ENCODE peak calls at places on chromosomes 6 and 20, in nine cellular contexts. R, F, M, U, G, H, V, W and N are unnamed samples.
A peak's percentile ranks its signal among the peaks of the same experiment; 100 is the strongest.

GRCh38 chr6:136435096-136435495 is 115.1 kb downstream of the MAP7 start:
- DNase-seq in R (no peak), F (no peak), M (no peak), U (no peak), G (no peak), H (no peak), V (no peak), W (no peak), N (no peak)

GRCh38 chr6:4788953-4789584 is 12.9 kb downstream of the CDYL start:
- DNase-seq in R (no peak), F (no peak), M (no peak), U (no peak), G (peak; percentile 20), H (no peak), V (peak; percentile 57), W (no peak), N (no peak)

GRCh38 chr6:3165631-3166534 is 8.5 kb upstream of the TUBB2A start:
- DNase-seq in R (no peak), F (no peak), M (no peak), U (no peak), G (no peak), H (no peak), V (no peak), W (peak; percentile 18), N (no peak)

GRCh38 chr20:58179432-58180099 is 48.9 kb downstream of the ANKRD60 start:
- DNase-seq in R (peak; percentile 48), F (peak; percentile 57), M (no peak), U (peak; percentile 34), G (peak; percentile 59), H (peak; percentile 69), V (peak; percentile 92), W (peak; percentile 21), N (no peak)

GRCh38 chr6:89035252-89036106 is 45.1 kb upstream of the PNRC1 start:
- DNase-seq in R (peak; percentile 93), F (peak; percentile 72), M (no peak), U (peak; percentile 53), G (peak; percentile 91), H (peak; percentile 92), V (no peak), W (peak; percentile 73), N (peak; percentile 97)

GRCh38 chr20:37276494-37277252 is 12.8 kb upstream of the MANBAL start:
- DNase-seq in R (peak; percentile 51), F (peak; percentile 59), M (no peak), U (no peak), G (peak; percentile 56), H (peak; percentile 85), V (no peak), W (peak; percentile 49), N (no peak)

GRCh38 chr6:78243519-78243918 is 590.7 kb downstream of the MEI4 start:
- DNase-seq in R (no peak), F (no peak), M (no peak), U (no peak), G (no peak), H (no peak), V (no peak), W (no peak), N (no peak)

GRCh38 chr6:73516712-73517489 is 3.9 kb downstream of the EEF1A1 start:
- DNase-seq in R (no peak), F (no peak), M (no peak), U (no peak), G (no peak), H (no peak), V (no peak), W (no peak), N (no peak)

GRCh38 chr6:52373294-52373693 is 11.3 kb downstream of the PAQR8 start:
- DNase-seq in R (no peak), F (no peak), M (no peak), U (no peak), G (no peak), H (no peak), V (no peak), W (no peak), N (no peak)

DNA sequence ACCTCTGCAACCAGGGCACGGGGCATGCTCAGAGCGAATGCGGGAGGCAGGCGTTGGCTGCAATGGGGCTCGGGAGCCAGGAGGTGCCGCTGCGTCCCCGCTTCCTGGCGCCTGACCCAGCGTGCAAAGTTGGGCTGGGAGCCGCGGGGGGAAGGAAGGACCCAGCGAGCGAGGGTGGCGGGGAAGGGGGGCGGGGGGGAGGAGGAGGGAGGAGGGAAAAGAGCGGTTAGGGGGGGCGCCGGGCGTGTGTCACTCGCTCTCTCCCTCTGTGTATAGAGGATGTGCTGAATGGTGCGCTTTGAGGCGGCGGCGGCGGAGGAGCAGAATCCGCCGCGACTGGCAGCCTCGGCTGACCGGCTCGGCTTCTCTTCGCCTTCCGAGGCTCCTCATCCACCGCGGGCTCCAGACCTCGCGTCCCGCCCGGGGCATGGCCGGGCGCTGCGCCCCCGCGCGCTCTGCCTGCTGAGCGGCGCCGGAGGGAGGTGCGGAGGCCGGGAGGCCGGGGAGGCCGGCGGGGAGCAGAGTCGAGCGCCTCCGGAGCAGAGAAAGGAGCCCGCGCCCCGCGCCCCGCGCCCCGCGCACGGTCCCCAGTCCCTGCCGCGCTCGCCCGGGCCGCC is at the start of gene PLCB1:
- DNase-seq in R (peak; percentile 73), F (peak; percentile 87), M (no peak), U (peak; percentile 61), G (peak; percentile 77), H (peak; percentile 75), V (peak; percentile 91), W (peak; percentile 86), N (peak; percentile 98)
- TF ChIP-seq POLR2A in R (no peak), F (no peak), M (no peak), U (no peak), G (no peak), H (no peak), V (no peak), W (peak; percentile 31), N (no peak)

DNA sequence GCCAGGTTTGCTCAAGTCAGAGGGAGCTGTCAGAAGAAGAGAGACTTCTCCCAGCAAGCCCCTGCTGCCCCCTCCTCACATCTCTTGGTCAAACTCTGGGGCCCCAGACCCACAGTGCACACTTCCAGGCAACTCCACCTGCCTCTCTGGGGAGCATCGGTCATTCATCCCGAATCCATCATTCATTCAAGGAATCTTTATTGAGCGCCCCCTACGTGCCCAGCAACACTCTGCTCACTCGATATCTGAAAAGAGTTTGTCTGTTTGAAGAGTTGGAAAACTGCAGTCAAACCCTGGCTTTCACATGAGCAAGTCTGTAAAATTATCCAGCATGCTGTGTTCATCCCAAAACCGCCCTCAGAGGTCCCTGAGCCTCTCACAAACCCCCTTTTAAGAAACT is 66.2 kb downstream of the PRR18 start:
- DNase-seq in R (no peak), F (no peak), M (no peak), U (no peak), G (no peak), H (no peak), V (no peak), W (no peak), N (no peak)
- H3K4me1 ChIP-seq in R (no peaks in the 10 kb centered on the region), F (no peaks in the 10 kb centered on the region), M (peaks cover 19% of the 10 kb centered on the region), U (no peaks in the 10 kb centered on the region), G (no peaks in the 10 kb centered on the region), H (no peaks in the 10 kb centered on the region), V (no peaks in the 10 kb centered on the region), W (peaks cover 13% of the 10 kb centered on the region), N (no peaks in the 10 kb centered on the region)

GRCh38 chr6:10837692-10837996 is 695 bp downstream of the MAK start:
- DNase-seq in R (no peak), F (no peak), M (no peak), U (no peak), G (no peak), H (no peak), V (no peak), W (no peak), N (no peak)

GRCh38 chr6:10838794-10839333 is 525 bp upstream of the MAK start:
- DNase-seq in R (no peak), F (no peak), M (peak; percentile 85), U (no peak), G (no peak), H (no peak), V (no peak), W (no peak), N (no peak)

GRCh38 chr6:10837009-10837691 is 1.2 kb downstream of the MAK start:
- DNase-seq in R (no peak), F (peak; percentile 33), M (no peak), U (no peak), G (peak; percentile 16), H (no peak), V (no peak), W (no peak), N (no peak)

GRCh38 chr6:10834823-10835222 is 3.5 kb downstream of the MAK start:
- DNase-seq in R (no peak), F (no peak), M (no peak), U (no peak), G (no peak), H (no peak), V (no peak), W (no peak), N (no peak)

DNA sequence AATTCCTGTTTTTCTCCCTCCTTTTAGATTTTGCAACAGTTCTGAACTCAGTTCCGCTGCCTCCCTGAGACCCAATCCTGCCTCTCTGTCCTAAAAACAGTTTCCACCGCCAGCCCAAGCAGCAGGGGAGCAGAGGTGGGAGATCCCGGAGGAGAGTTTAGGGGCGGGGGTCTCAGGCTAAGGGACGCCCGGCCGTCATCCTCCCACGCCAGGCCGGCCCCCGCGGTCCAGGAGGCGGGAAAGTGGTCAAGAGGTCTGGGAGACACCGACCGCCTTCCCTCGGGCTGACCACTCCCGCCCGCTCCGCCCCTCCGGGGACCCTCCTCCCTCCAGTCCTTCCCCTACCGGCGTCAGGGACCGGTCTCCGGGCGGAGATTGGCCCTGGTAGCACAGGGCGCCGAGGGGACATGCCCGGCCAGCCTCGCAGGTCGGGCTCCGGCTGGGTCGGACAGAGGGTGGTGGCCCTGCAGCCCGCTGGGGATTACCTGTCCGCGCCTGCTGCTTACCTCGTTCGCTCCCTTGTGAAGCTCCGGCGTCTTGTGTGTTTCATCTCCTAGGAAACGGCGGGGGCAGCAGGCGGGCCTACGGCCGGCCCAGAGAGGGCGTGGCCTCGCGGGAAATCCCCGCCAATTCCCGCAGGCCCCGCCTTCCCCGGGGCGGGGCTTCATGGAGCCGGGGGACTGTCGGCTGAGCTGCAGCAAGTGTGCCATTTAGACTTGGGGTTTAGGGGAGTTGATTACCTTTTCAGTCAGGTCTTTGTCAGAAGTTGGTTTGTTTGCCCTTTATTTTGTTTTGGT is at the start of gene MAK:
- DNase-seq in R (peak; percentile 83), F (peak; percentile 88), M (peak; percentile 47), U (peak; percentile 59), G (peak; percentile 88), H (peak; percentile 82), V (peak; percentile 93), W (peak; percentile 90), N (no peak)
- TF ChIP-seq EP300 in R (no peak), F (no peak), M (no peak), U (no peak), G (no peak), H (no peak), V (no peak), W (no peak), N (no peak)

DNA sequence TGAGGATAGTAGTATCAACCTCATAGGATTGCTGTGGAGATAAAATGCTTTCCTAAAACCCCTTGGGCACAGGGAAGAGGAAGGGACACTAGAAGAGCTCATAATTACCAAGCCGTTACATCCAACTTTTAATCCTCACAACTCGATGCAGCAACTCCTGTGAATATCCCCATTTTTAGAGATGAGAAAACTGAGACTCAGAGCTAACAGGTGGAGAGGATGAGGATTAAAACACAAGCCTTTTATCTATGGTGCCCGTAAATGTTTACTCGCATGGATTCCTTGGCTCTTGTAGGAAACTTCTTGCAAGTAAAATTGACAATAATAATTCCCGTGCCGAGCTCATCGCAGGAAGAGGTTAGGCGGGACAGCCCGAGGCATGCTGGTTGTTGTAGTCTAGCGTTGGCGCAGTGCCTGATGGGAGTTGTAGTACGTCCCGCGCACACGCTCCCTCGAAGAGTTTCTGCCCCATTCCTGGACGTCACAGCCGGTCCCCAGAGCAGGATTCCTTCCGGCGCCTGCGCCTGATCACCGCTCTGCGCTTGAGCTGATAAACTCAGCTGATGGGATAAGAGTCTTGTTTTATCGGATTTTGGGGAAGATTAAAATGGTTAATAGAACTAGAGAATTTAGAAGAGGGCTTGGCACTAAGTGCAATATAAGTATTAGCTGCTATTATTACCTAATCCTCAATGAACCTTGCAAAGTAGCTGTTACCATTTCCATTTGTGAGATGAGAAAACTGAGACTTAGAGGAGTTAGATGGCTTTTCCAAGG is 2.8 kb upstream of the UBE2V1 start:
- DNase-seq in R (peak; percentile 96), F (peak; percentile 99), M (peak; percentile 89), U (peak; percentile 97), G (peak; percentile 98), H (peak; percentile 98), V (peak; percentile 89), W (peak; percentile 96), N (peak; percentile 99)
- TF ChIP-seq POLR2A in R (peak; percentile 61), F (no peak), M (peak; percentile 77), U (no peak), G (no peak), H (no peak), V (no peak), W (peak; percentile 57), N (no peak)